ENCODE peak calls at places on chromosome 1, in eight cellular contexts. X is MCF 10A, M is progenitor cell of endocrine pancreas, U is left ventricle myocardium inferior, K is Calu3, H is body of pancreas, E is LNCaP clone FGC, L is bronchial epithelial cell. F is an unnamed sample.

GRCh38 chr1:8382608-8383525 is 65.0 kb downstream of the SLC45A1 start:
- DNase-seq in L (no peak), U (no peak), M (no peak), X (no peak), H (no peak), K (no peak), E (no peak), F (no peak)

GRCh38 chr1:207067695-207068094 is 14.6 kb downstream of the PFKFB2 start:
- DNase-seq in M (no peak), L (no peak), H (no peak), U (no peak), E (no peak), K (no peak), X (no peak), F (no peak)

GRCh38 chr1:115717541-115717940 is 51.0 kb downstream of the CASQ2 start:
- DNase-seq in K (peak), L (peak), U (no peak), M (peak), H (peak), X (peak), E (no peak), F (peak)

GRCh38 chr1:33005812-33006465 is 30.7 kb downstream of the AK2 start:
- DNase-seq in K (no peak), L (no peak), U (no peak), M (no peak), E (no peak), H (no peak), X (no peak), F (no peak)

GRCh38 chr1:66405046-66405445 is 128.9 kb upstream of the SGIP1 start:
- DNase-seq in K (no peak), L (no peak), U (no peak), X (no peak), E (no peak), H (no peak), M (no peak), F (no peak)

GRCh38 chr1:1189071-1189470 is 15.4 kb downstream of the TTLL10 start:
- DNase-seq in L (no peak), X (no peak), M (no peak), U (no peak), H (no peak), E (no peak), K (no peak), F (no peak)

GRCh38 chr1:179876289-179876715 is 1.3 kb downstream of the TOR1AIP2 start:
- DNase-seq in H (peak), X (peak), K (peak), U (no peak), M (no peak), L (peak), E (no peak), F (no peak)

GRCh38 chr1:248821641-248822040 is 4.1 kb downstream of the SH3BP5L start:
- DNase-seq in X (no peak), K (no peak), E (no peak), H (no peak), U (no peak), L (no peak), M (no peak), F (no peak)

GRCh38 chr1:220690140-220691038 is at the start of gene C1orf115:
- DNase-seq in M (peak), H (peak), X (peak), U (peak), L (peak), E (no peak), K (peak), F (peak)

GRCh38 chr1:205273551-205273982 is 45.8 kb downstream of the TMCC2 start:
- DNase-seq in U (peak), H (peak), L (peak), M (peak), E (peak), K (peak), X (peak), F (peak)

GRCh38 chr1:98975825-98976224 is 28.8 kb downstream of the PLPPR5 start:
- DNase-seq in M (no peak), U (no peak), X (no peak), L (no peak), H (no peak), E (no peak), K (no peak), F (no peak)

GRCh38 chr1:7869136-7869905 is 16.5 kb upstream of the UTS2 start:
- DNase-seq in E (no peak), L (no peak), X (no peak), U (no peak), K (no peak), M (no peak), H (no peak), F (no peak)

GRCh38 chr1:235503333-235504121 is 725 bp downstream of the B3GALNT2 start:
- DNase-seq in E (no peak), U (peak), H (peak), L (peak), M (no peak), K (peak), X (peak), F (no peak)

GRCh38 chr1:169009666-169010065 is 96.8 kb upstream of the ATP1B1 start:
- DNase-seq in E (no peak), X (no peak), U (no peak), K (no peak), M (no peak), L (no peak), H (no peak), F (no peak)

GRCh38 chr1:221530791-221531190 is 211.1 kb downstream of the DUSP10 start:
- DNase-seq in H (no peak), U (no peak), M (no peak), L (no peak), X (no peak), K (no peak), E (no peak), F (no peak)

GRCh38 chr1:46520063-46520911 is 30.7 kb downstream of the DMBX1 start:
- DNase-seq in M (no peak), L (peak), X (peak), E (no peak), H (no peak), K (peak), U (no peak), F (no peak)

GRCh38 chr1:161739865-161740566 is 9.6 kb upstream of the DUSP12 start:
- DNase-seq in H (peak), E (no peak), L (no peak), M (no peak), U (no peak), X (no peak), K (no peak), F (no peak)

GRCh38 chr1:228370941-228371740 is 35.5 kb downstream of the TRIM11 start:
- DNase-seq in U (peak), M (no peak), E (no peak), H (no peak), K (peak), X (no peak), L (no peak), F (peak)

GRCh38 chr1:47727051-47727708 is 270.0 kb downstream of the TRABD2B start:
- DNase-seq in X (no peak), H (no peak), U (no peak), E (no peak), M (no peak), K (no peak), L (no peak), F (no peak)

GRCh38 chr1:20469406-20470076 is 16.5 kb downstream of the CAMK2N1 start:
- DNase-seq in X (no peak), E (no peak), U (no peak), M (no peak), L (no peak), K (no peak), H (no peak), F (no peak)

GRCh38 chr1:1337793-1338147 is 6.7 kb downstream of the TAS1R3 start:
- DNase-seq in M (no peak), K (no peak), H (no peak), X (no peak), E (no peak), L (no peak), U (no peak), F (no peak)

GRCh38 chr1:222828939-222829338 is 14.1 kb downstream of the DISP1 start:
- DNase-seq in M (no peak), X (no peak), E (no peak), H (no peak), U (no peak), L (no peak), K (no peak), F (no peak)
- TF ChIP-seq CTCF in M (no peak), X (peak), E (no peak), H (no peak), U (no peak), L (no peak), K (no peak), F (no peak)

DNA sequence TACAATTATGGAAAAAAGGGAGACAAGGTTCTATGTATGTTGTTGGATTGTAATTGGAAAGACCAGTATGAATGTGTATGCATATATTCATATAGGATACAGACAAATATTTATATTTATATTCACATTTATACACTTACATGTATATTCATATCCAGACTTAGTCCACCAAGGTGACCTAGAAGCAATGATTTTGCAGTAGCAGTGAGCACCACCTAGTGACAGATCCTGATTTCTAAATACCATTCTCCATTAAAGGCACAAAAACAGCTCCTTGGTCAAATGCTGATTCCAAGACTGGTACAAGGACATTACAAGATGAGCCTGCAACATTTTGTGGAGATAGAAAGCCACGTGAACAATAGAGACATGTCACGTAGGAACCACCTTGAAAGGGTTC is 153.4 kb downstream of the SDCCAG8 start:
- DNase-seq in M (no peak), L (no peak), K (peak), E (no peak), H (no peak), X (peak), U (no peak), F (no peak)
- TF ChIP-seq CTCF in M (no peak), L (peak), K (peak), E (peak), H (no peak), X (peak), U (no peak), F (no peak)

DNA sequence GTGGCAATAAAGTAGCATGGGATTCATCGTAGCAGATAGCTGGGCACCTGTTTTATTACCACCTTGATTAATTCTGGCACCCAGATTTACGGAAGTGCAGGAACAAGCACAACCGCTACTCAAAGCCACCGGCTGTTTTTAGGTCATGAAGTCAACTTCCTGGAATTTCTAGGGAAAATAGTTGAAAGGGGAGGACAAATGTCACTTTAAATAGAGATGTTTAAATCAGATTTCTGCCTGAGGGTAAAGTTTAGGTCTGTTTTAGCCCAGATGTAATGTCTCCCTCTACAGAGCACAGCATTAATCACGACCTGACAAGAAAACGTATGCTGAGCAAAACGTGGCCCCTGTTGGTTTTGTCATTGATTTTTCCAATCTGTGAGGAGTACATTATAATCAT is 8.0 kb downstream of the ADGRL2 start:
- DNase-seq in L (no peak), H (no peak), K (peak), M (no peak), U (no peak), X (no peak), E (no peak), F (no peak)
- TF ChIP-seq CTCF in L (no peak), H (no peak), K (no peak), M (peak), U (peak), X (no peak), E (peak), F (no peak)

DNA sequence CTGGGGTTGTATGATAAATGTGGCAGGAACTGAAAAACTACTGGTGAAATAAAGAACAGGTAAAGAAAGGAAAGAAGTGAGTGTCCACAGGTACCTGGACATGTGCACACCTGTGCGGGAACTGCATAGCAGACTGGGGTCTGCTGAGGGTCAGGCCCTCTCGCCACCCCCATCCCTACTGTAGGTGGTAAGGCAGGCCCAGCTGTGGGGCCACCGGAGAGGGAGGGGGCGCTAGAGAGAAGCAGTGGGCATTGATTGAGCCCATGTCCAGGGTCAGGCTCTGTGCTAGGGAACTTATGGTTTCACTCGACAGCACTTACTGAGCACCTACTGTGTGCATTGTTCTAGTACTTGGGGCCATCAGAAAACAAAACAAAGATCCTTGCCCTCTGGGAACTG is 400.5 kb downstream of the MATN1 start:
- DNase-seq in H (no peak), U (no peak), M (peak), E (no peak), K (no peak), L (no peak), X (peak), F (no peak)
- TF ChIP-seq CTCF in H (no peak), U (no peak), M (no peak), E (no peak), K (peak), L (no peak), X (no peak), F (no peak)

GRCh38 chr1:59718989-59719360 is 95.8 kb upstream of the HOOK1 start:
- DNase-seq in H (no peak), K (no peak), U (peak), L (no peak), M (no peak), X (no peak), E (no peak), F (no peak)

GRCh38 chr1:59714966-59715365 is 99.8 kb upstream of the HOOK1 start:
- DNase-seq in E (no peak), H (no peak), K (no peak), L (no peak), X (no peak), U (no peak), M (no peak), F (no peak)

GRCh38 chr1:59720716-59721115 is 94.0 kb upstream of the HOOK1 start:
- DNase-seq in H (no peak), U (no peak), E (no peak), L (no peak), K (no peak), X (no peak), M (no peak), F (no peak)

GRCh38 chr1:59716551-59717231 is 98.1 kb upstream of the HOOK1 start:
- DNase-seq in U (no peak), E (no peak), K (no peak), H (no peak), M (no peak), X (no peak), L (no peak), F (no peak)

DNA sequence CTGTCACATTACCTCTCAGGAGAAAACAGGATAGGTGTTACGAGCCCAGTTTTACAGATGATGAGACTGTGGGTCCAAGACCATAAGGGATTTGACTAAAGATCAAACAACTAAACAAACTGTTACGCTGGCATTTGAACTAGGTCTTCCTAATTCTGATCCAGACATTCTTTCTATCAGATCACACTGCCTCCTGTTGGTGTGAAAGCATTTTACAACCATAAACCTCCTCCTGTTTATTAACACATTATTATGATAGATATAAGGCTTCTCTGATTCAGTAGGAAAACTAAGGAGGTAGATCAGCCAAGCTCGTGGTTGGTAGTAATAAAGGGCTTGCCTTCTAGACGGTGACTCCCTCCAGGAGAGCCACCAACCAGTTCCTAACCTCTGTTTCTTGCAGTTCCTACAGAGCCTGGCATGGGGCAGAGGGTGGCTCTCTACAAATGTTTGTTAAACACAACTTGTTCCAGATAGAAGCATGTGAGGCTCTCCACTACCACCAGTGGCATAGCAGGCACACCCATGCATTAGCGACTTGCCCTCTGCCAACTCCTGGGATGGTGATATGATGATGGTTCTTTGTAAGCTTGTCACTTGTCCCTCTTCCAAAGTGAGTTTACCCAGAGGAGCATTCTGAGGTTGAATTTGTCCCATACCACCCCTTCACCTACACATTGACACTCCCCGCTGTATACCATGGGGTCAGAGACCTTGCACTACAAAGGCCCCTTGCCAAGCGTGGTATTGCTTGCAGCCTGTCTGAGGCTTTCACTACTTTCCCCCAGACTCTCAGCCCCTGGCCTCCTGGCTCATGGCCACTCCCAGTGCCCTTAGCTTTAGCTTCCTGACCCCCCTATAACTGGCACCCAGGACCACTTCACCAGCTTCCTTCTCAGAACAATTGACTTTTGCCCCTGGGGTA is 96.4 kb upstream of the HOOK1 start:
- DNase-seq in M (no peak), U (no peak), K (no peak), L (peak), H (no peak), E (no peak), X (peak), F (no peak)
- TF ChIP-seq CTCF in M (peak), U (peak), K (peak), L (peak), H (no peak), E (peak), X (peak), F (no peak)

GRCh38 chr1:39105061-39105840 is 79.1 kb downstream of the NDUFS5 start:
- DNase-seq in E (no peak), X (peak), K (peak), L (no peak), M (peak), H (peak), U (peak), F (peak)

GRCh38 chr1:39104158-39105060 is 78.3 kb downstream of the NDUFS5 start:
- DNase-seq in H (peak), E (no peak), K (peak), M (no peak), L (no peak), X (peak), U (peak), F (peak)

GRCh38 chr1:39103321-39104157 is 77.4 kb downstream of the NDUFS5 start:
- DNase-seq in X (peak), M (no peak), H (no peak), L (peak), E (no peak), K (no peak), U (no peak), F (no peak)

GRCh38 chr1:39105841-39106765 is 80.0 kb downstream of the NDUFS5 start:
- DNase-seq in E (no peak), M (no peak), H (peak), U (peak), L (no peak), K (peak), X (peak), F (peak)

DNA sequence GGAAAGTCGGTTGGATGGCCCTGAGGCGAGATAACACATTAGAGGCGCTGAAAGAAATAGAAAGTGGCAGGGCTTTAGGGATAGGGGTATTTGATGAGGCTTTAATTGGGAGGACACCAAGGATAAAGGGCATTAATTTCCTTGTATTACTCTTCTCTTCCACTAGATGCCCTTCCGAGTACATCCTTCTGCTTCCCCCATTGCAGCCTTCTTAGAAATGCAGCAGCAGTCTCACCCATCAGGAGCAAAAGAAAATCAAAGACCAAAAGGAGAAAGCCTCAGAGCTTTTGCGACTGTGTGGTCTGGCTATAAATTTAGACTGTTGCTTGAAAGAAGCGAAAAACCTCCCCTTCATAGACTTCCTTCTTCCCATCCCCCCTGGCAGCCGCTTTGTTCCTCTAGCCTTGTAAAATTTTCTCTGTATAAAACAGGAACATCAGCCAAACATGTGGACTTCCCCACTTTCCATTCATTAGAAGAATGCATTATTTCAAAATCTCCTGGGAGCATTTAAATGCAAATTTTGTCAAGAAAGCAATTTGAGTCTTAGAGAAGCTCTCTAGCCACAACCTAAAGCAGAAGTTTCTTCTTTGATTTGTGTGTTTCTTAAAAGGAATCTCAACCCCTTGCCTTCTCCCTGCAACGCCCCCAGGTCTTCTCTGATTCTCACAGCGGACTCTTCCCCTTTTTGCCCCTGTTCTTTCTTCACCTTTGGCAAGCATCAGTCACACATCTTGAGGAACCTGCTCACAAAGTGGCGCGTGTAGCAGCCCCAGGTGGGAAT is 76.6 kb downstream of the NDUFS5 start:
- DNase-seq in E (peak), K (peak), M (no peak), U (no peak), L (peak), X (peak), H (peak), F (no peak)
- TF ChIP-seq CTCF in E (peak), K (peak), M (peak), U (peak), L (peak), X (peak), H (peak), F (peak)

GRCh38 chr1:154614247-154614646 is 6.3 kb upstream of the ADAR start:
- DNase-seq in E (no peak), X (no peak), U (no peak), H (no peak), L (no peak), M (no peak), K (no peak), F (no peak)
- TF ChIP-seq CTCF in E (no peak), X (no peak), U (no peak), H (no peak), L (no peak), M (no peak), K (no peak), F (no peak)

F was measured in ovary.